ENCODE peak calls at places on chromosome 1, in six cellular contexts. H is CD4-positive, alpha-beta T cell; N is type B pancreatic cell; I is thoracic aorta; A is bronchial epithelial cell; V is heart left ventricle. S is an unnamed sample.

GRCh38 chr1:8384088-8384487 is 66.2 kb downstream of the SLC45A1 start:
- DNase-seq in H (no peak), V (no peak), I (no peak), N (no peak), A (no peak), S (no peak)

GRCh38 chr1:206566976-206567375 is 45.3 kb downstream of the EIF2D start:
- DNase-seq in N (no peak), I (no peak), H (no peak), V (no peak), A (no peak), S (no peak)

GRCh38 chr1:231544943-231545592 is 16.6 kb downstream of the TSNAX start:
- DNase-seq in I (no peak), V (no peak), A (no peak), H (no peak), N (no peak), S (no peak)

GRCh38 chr1:22291926-22292788 is 149.3 kb upstream of the WNT4 start:
- DNase-seq in N (no peak), A (no peak), H (no peak), V (no peak), I (no peak), S (no peak)

GRCh38 chr1:7290971-7291970 is 479.8 kb upstream of the VAMP3 start:
- DNase-seq in I (no peak), H (no peak), N (peak; percentile 50), A (no peak), V (peak; percentile 74), S (no peak)

GRCh38 chr1:5297199-5297877 is 642.9 kb downstream of the AJAP1 start:
- DNase-seq in V (peak; percentile 21), I (no peak), N (no peak), H (no peak), A (no peak), S (no peak)

GRCh38 chr1:161198206-161198876 is 513 bp downstream of the ADAMTS4 start:
- DNase-seq in A (peak; percentile 11), I (no peak), N (no peak), H (no peak), V (peak; percentile 52), S (no peak)

GRCh38 chr1:243850368-243851128 is 505 bp upstream of the AKT3 start:
- DNase-seq in H (peak; percentile 75), I (peak; percentile 41), A (peak; percentile 40), V (peak; percentile 86), N (peak; percentile 87), S (peak; percentile 81)

GRCh38 chr1:11458811-11459275 is 20.1 kb upstream of the DISP3 start:
- DNase-seq in N (no peak), A (no peak), H (no peak), V (peak; percentile 39), I (no peak), S (no peak)

GRCh38 chr1:55547441-55547840 is 332.3 kb upstream of the USP24 start:
- DNase-seq in I (no peak), A (no peak), H (no peak), N (no peak), V (no peak), S (no peak)

GRCh38 chr1:231414260-231415016 is 7.6 kb downstream of the EGLN1 start:
- DNase-seq in H (no peak), N (no peak), V (no peak), A (no peak), I (no peak), S (no peak)

GRCh38 chr1:206606867-206607266 is 5.4 kb downstream of the EIF2D start:
- DNase-seq in A (peak; percentile 57), I (no peak), H (no peak), V (no peak), N (no peak), S (no peak)

GRCh38 chr1:7298145-7298544 is 473.0 kb upstream of the VAMP3 start:
- DNase-seq in A (no peak), V (no peak), H (no peak), I (no peak), N (no peak), S (no peak)

GRCh38 chr1:66138613-66139012 is 345.9 kb downstream of the PDE4B start:
- DNase-seq in V (no peak), N (no peak), I (no peak), A (no peak), H (no peak), S (no peak)

GRCh38 chr1:78490861-78491310 is at the start of gene PTGFR:
- DNase-seq in N (no peak), V (peak; percentile 24), I (no peak), H (no peak), A (no peak), S (no peak)

GRCh38 chr1:64295566-64295965 is 92.1 kb downstream of the UBE2U start:
- DNase-seq in I (no peak), H (no peak), N (no peak), V (no peak), A (no peak), S (no peak)

GRCh38 chr1:185499986-185500626 is 183.1 kb upstream of the IVNS1ABP start:
- DNase-seq in H (no peak), V (no peak), I (no peak), A (peak; percentile 89), N (no peak), S (no peak)

GRCh38 chr1:106439475-106439874 is 617.0 kb upstream of the PRMT6 start:
- DNase-seq in V (no peak), N (no peak), A (peak; percentile 28), I (no peak), H (no peak), S (no peak)

GRCh38 chr1:67371681-67372080 is 58.5 kb downstream of the SERBP1 start:
- DNase-seq in A (peak; percentile 36), H (no peak), V (no peak), I (no peak), N (no peak), S (no peak)

GRCh38 chr1:55695151-55695550 is 480.0 kb upstream of the USP24 start:
- DNase-seq in V (no peak), A (no peak), N (no peak), I (no peak), H (no peak), S (no peak)

GRCh38 chr1:222136869-222137268 is 395.0 kb upstream of the DUSP10 start:
- DNase-seq in A (peak; percentile 8), I (no peak), H (no peak), V (no peak), N (no peak), S (no peak)

GRCh38 chr1:246647513-246647912 is 76.7 kb upstream of the SCCPDH start:
- DNase-seq in N (no peak), V (no peak), H (no peak), I (no peak), A (no peak), S (no peak)

GRCh38 chr1:204340137-204340536 is 19.6 kb downstream of the PLEKHA6 start:
- DNase-seq in A (no peak), N (no peak), H (no peak), I (no peak), V (no peak), S (no peak)

GRCh38 chr1:223210786-223211115 is 67.7 kb upstream of the TLR5 start:
- DNase-seq in V (no peak), N (no peak), H (no peak), I (no peak), A (no peak), S (no peak)

DNA sequence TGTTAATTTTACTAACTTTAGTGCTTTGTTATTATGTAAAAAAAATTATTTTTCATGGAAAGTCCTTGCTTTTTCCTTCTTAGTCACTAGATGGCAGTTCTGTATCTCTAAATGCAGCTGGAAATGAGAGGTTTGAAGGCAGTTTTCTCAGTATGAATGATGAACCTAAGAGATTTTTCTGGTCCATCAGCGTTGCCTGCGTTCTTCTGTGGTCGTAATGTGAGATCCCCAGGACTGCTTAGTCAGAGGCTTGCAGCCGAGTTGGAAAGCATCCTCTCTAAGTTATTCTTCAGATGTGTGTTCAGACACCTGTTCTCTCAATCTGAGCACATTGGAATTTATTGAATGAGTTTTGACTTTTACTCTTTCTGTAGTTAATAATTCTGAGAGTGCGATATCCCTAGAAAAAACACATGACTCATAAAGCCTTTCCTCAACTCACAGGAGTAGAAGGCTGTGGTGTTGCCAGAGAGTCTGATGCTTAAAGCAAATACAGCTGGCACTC is 99.2 kb downstream of the FMN2 start:
- DNase-seq in V (no peak), I (no peak), A (peak; percentile 67), H (no peak), N (no peak), S (no peak)
- TF ChIP-seq CTCF in V (no peak), I (no peak), A (peak; percentile 27), H (no peak), N (peak; percentile 71), S (no peak)

DNA sequence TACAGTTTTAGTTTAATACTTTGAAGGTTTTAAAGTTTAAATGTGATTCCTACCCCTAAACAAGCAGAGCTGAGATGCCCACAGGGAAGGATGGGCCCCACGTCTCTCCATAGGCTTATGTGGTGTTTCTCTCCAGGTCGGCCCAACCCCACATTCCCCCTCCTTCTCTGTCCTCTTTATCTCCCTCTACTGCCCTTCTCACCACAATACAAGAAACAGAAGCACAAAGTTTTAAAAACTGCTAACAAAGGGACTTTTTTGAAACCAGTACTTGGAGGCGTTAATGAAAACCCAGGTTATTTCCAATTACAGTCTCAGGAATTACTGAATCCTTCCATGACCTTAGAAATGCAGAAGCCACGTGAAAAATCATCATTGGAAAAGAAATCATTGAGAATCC is 324.0 kb downstream of the NTNG1 start:
- DNase-seq in H (no peak), I (no peak), N (no peak), V (no peak), A (no peak), S (no peak)
- TF ChIP-seq CTCF in H (no peak), I (no peak), N (no peak), V (no peak), A (no peak), S (no peak)

GRCh38 chr1:220804202-220804586 is 17.5 kb downstream of the MTARC1 start:
- DNase-seq in H (no peak), A (no peak), V (no peak), N (no peak), I (no peak), S (no peak)
- TF ChIP-seq CTCF in H (no peak), A (no peak), V (no peak), N (no peak), I (no peak), S (no peak)

DNA sequence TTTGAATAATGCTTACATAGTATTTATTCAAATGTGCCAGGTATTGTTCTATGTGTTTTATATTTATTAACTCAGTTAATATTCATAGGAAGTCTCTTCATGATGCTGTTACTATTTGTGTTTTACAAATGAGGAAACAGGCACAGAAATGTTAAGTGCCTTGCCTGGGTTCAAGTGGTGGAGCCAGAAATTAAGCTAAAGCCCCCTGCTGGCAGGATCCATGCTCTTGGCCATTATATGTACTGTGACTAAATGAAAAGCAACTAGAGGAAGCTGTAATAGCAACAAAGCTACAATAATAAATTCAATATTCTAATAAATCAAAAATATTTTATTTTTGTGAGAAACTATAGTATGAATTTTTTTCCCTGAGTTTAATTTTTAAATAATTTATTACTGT is 30.0 kb downstream of the IARS2 start:
- DNase-seq in A (no peak), V (no peak), I (no peak), N (no peak), H (no peak), S (no peak)
- TF ChIP-seq CTCF in A (peak; percentile 19), V (no peak), I (peak; percentile 11), N (peak; percentile 74), H (peak; percentile 37), S (peak; percentile 18)